ENCODE peak calls at places on chromosomes 6 and 20, in four cellular contexts. U is pancreas, A is ascending aorta, O is DND-41. Q is an unnamed sample.

GRCh38 chr6:5302995-5303622 is 41.8 kb downstream of the FARS2 start:
- DNase-seq in O (no peak), A (no peak), U (peak; percentile 73), Q (peak; percentile 74)

GRCh38 chr20:6679086-6679485 is 88.4 kb upstream of the BMP2 start:
- DNase-seq in O (no peak), U (no peak), A (no peak), Q (no peak)

GRCh38 chr20:50826121-50826520 is 31.3 kb downstream of the BCAS4 start:
- DNase-seq in U (no peak), O (no peak), A (no peak), Q (no peak)

GRCh38 chr6:27809067-27809938 is 102.9 kb downstream of the OR2B2 start:
- DNase-seq in U (no peak), O (no peak), A (no peak), Q (no peak)

GRCh38 chr20:57435498-57436222 is 44.5 kb downstream of the RBM38 start:
- DNase-seq in U (peak; percentile 86), A (peak; percentile 84), O (peak; percentile 41), Q (no peak)

GRCh38 chr6:166588691-166589333 is 2.3 kb upstream of the RAMACL start:
- DNase-seq in A (no peak), U (no peak), O (no peak), Q (no peak)

GRCh38 chr6:37674161-37674560 is 23.5 kb downstream of the MDGA1 start:
- DNase-seq in O (no peak), A (no peak), U (no peak), Q (no peak)

GRCh38 chr20:45470262-45470931 is 844 bp downstream of the WFDC2 start:
- DNase-seq in U (peak; percentile 46), O (no peak), A (no peak), Q (no peak)

GRCh38 chr6:36634317-36634716 is 40.2 kb downstream of the SRSF3 start:
- DNase-seq in O (no peak), U (no peak), A (no peak), Q (no peak)

GRCh38 chr6:146311079-146311478 is 232.6 kb upstream of the RAB32 start:
- DNase-seq in A (no peak), O (no peak), U (no peak), Q (no peak)

GRCh38 chr20:59895908-59896307 is 37.5 kb downstream of the SYCP2 start:
- DNase-seq in U (no peak), O (no peak), A (no peak), Q (no peak)

GRCh38 chr20:49985617-49986016 is 2.8 kb downstream of the SNAI1 start:
- DNase-seq in A (no peak), U (no peak), O (no peak), Q (no peak)

GRCh38 chr6:105795913-105796517 is 290.1 kb upstream of the PRDM1 start:
- DNase-seq in A (no peak), U (no peak), O (no peak), Q (no peak)

GRCh38 chr6:147159536-147160374 is 44.5 kb upstream of the STXBP5 start:
- DNase-seq in O (no peak), A (no peak), U (no peak), Q (no peak)

GRCh38 chr20:46624941-46625340 is 26.3 kb downstream of the SLC13A3 start:
- DNase-seq in A (no peak), U (no peak), O (no peak), Q (no peak)

GRCh38 chr6:162179196-162179951 is 548.2 kb downstream of the PRKN start:
- DNase-seq in U (no peak), A (no peak), O (no peak), Q (no peak)

GRCh38 chr6:80523531-80523970 is 417.1 kb downstream of the BCKDHB start:
- DNase-seq in A (no peak), U (no peak), O (no peak), Q (no peak)

GRCh38 chr6:137013031-137013430 is 31.7 kb downstream of the IL20RA start:
- DNase-seq in A (no peak), U (no peak), O (no peak), Q (no peak)

GRCh38 chr20:38213607-38213940 is 47.0 kb downstream of the KIAA1755 start:
- DNase-seq in A (no peak), U (no peak), O (no peak), Q (no peak)

GRCh38 chr20:48787861-48788375 is 39.9 kb downstream of the PREX1 start:
- DNase-seq in A (no peak), U (no peak), O (no peak), Q (no peak)

GRCh38 chr6:159788757-159789376 is 535 bp downstream of the TCP1 start:
- DNase-seq in O (peak; percentile 33), U (peak; percentile 42), A (peak; percentile 67), Q (peak; percentile 20)

GRCh38 chr20:50891138-50891537 is 40.1 kb downstream of the ADNP start:
- DNase-seq in A (no peak), U (no peak), O (no peak), Q (no peak)

GRCh38 chr20:50865591-50865990 is 65.6 kb downstream of the ADNP start:
- DNase-seq in A (no peak), U (no peak), O (no peak), Q (no peak)

GRCh38 chr6:119483936-119484335 is 134.4 kb upstream of the MAN1A1 start:
- DNase-seq in O (no peak), U (no peak), A (no peak), Q (no peak)

GRCh38 chr20:64011366-64011779 is 24.6 kb upstream of the C20orf204 start:
- DNase-seq in A (no peak), O (no peak), U (no peak), Q (peak; percentile 7)

GRCh38 chr20:19264191-19264590 is 51.7 kb downstream of the SLC24A3 start:
- DNase-seq in O (no peak), A (peak; percentile 60), U (no peak), Q (no peak)

GRCh38 chr6:138293996-138294395 is 75.7 kb upstream of the PBOV1 start:
- DNase-seq in O (no peak), U (no peak), A (no peak), Q (no peak)

GRCh38 chr6:147421903-147422302 is 86.6 kb upstream of the SAMD5 start:
- DNase-seq in A (no peak), U (no peak), O (no peak), Q (no peak)

GRCh38 chr6:135871878-135872277 is 20.4 kb downstream of the PDE7B start:
- DNase-seq in U (no peak), A (no peak), O (no peak), Q (no peak)

GRCh38 chr6:73177221-73177944 is 47.9 kb downstream of the KHDC1L start:
- DNase-seq in O (no peak), A (no peak), U (no peak), Q (no peak)
- H3K4me1 ChIP-seq in O (no peaks in the 10 kb centered on the region), A (no peaks in the 10 kb centered on the region), U (no peaks in the 10 kb centered on the region), Q (no peaks in the 10 kb centered on the region)

DNA sequence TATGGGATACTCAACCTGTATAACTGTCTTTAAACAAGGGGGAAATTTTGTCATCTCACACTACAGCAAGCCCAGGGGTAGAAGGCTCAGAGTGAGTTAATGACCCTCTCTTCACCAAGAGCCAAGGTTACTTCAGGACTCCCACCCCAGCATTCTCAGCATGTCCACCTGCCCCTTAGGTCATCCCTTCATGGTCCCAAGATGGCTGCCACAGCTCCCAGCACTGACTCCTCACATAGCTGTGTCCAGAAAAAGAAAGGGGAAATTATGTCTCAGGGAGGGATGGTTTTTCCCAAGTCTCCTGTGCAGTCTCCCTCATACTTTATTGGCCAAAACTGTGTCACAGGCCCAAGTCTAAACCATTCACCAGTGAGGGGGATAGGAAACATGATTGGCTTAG is 36.9 kb downstream of the HM13 start:
- DNase-seq in U (no peak), O (no peak), A (no peak), Q (no peak)
- H3K36me3 ChIP-seq in U (peaks cover 31% of the 10 kb centered on the region), O (peaks cover 89% of the 10 kb centered on the region), A (peaks cover 54% of the 10 kb centered on the region), Q (peaks cover 25% of the 10 kb centered on the region)

GRCh38 chr20:3759316-3759715 is 8.2 kb downstream of the ADISSP start:
- DNase-seq in O (no peak), U (no peak), A (no peak), Q (no peak)

GRCh38 chr20:3758566-3758965 is 9.0 kb downstream of the ADISSP start:
- DNase-seq in A (no peak), O (no peak), U (no peak), Q (no peak)

GRCh38 chr20:3755814-3756480 is 11.6 kb downstream of the ADISSP start:
- DNase-seq in O (no peak), A (no peak), U (no peak), Q (no peak)

GRCh38 chr20:3760980-3761379 is 6.6 kb downstream of the ADISSP start:
- DNase-seq in A (no peak), O (no peak), U (no peak), Q (no peak)

GRCh38 chr20:3759884-3760283 is 7.7 kb downstream of the ADISSP start:
- DNase-seq in U (no peak), A (no peak), O (no peak), Q (no peak)
- H3K4me1 ChIP-seq in U (no peaks in the 10 kb centered on the region), A (no peaks in the 10 kb centered on the region), O (peaks cover 5% of the 10 kb centered on the region), Q (no peaks in the 10 kb centered on the region)

GRCh38 chr20:62908971-62909791 is 17.1 kb downstream of the DIDO1 start:
- DNase-seq in A (no peak), O (no peak), U (no peak), Q (no peak)

GRCh38 chr20:62910217-62910766 is 16.0 kb downstream of the DIDO1 start:
- DNase-seq in U (no peak), A (no peak), O (no peak), Q (no peak)

GRCh38 chr20:62913043-62913630 is 13.2 kb downstream of the DIDO1 start:
- DNase-seq in A (no peak), U (no peak), O (no peak), Q (no peak)

GRCh38 chr20:62910777-62911497 is 15.4 kb downstream of the DIDO1 start:
- DNase-seq in U (no peak), A (no peak), O (no peak), Q (peak; percentile 24)

GRCh38 chr20:62911701-62912280 is 14.5 kb downstream of the DIDO1 start:
- DNase-seq in A (no peak), U (no peak), O (no peak), Q (no peak)
- H3K36me3 ChIP-seq in A (peaks cover 56% of the 10 kb centered on the region), U (peaks cover 38% of the 10 kb centered on the region), O (peaks cover 78% of the 10 kb centered on the region), Q (peaks cover 62% of the 10 kb centered on the region)

DNA sequence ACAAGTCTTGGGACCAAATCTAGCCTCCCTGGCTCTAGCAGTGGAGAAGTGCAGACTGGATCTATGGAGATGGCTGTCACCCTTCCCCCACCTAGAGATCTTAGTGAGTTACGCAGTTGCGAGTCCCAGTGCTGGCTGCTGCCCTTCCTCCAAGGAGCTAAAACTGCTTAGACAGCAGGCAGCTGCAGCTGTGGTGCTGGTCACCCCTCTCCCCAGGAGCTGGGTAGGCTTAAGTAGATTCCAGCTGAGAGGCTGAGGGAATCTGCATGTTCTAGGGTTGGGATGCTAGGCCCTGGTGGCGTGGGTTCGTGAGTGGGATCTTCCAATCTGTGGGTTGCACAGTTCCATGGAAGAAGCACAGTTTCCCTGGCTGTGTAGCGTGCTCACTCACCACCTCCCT is 120.2 kb downstream of the SLC35B3 start:
- DNase-seq in U (no peak), A (no peak), O (no peak), Q (no peak)
- H3K4me1 ChIP-seq in U (no peaks in the 10 kb centered on the region), A (no peaks in the 10 kb centered on the region), O (no peaks in the 10 kb centered on the region), Q (no peaks in the 10 kb centered on the region)

DNA sequence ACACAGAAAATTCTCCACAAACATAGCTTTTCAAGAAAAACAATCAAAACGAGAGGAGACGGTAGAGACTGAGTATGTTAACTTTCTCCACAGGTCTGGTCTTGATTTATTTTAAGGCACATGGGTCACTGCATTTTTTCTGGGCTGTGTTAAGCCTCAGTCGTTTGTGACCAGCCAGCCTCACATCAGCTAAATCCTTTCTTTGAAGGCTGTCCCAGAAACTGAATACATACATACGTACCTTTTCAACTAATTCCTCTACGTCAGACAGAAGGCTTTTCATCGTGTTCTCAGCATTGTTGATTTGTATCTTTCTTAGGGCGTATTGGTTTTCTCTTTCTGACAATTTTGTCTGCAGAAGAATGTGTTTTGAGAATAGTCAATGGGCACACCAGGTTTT is 69.4 kb downstream of the LAMA4 start:
- DNase-seq in A (no peak), O (no peak), U (no peak), Q (no peak)
- H3K36me3 ChIP-seq in A (no peaks in the 10 kb centered on the region), O (no peaks in the 10 kb centered on the region), U (no peaks in the 10 kb centered on the region), Q (no peaks in the 10 kb centered on the region)

GRCh38 chr6:168177492-168177891 is 98.5 kb upstream of the FRMD1 start:
- DNase-seq in U (no peak), O (no peak), A (peak; percentile 46), Q (no peak)
- H3K4me1 ChIP-seq in U (no peaks in the 10 kb centered on the region), O (no peaks in the 10 kb centered on the region), A (no peaks in the 10 kb centered on the region), Q (no peaks in the 10 kb centered on the region)